ENCODE peak calls at places on chromosome 14, in seven cellular contexts. H, W, G, L, R, P and A are unnamed samples.

GRCh38 chr14:61749264-61749663 is 13.0 kb upstream of the SNAPC1 start:
- DNase-seq in R (no peak), G (no peak), W (no peak), H (no peak), P (no peak), L (no peak), A (no peak)

GRCh38 chr14:24705840-24706239 is 71.8 kb upstream of the GZMB start:
- DNase-seq in H (no peak), P (no peak), L (no peak), R (no peak), W (no peak), G (no peak), A (no peak)

GRCh38 chr14:89207925-89208328 is 209.1 kb downstream of the FOXN3 start:
- DNase-seq in H (no peak), G (no peak), R (peak), L (no peak), P (no peak), W (no peak), A (no peak)

GRCh38 chr14:65981192-65981843 is 504.9 kb upstream of the CCDC196 start:
- DNase-seq in H (no peak), L (no peak), R (peak), G (no peak), W (no peak), P (no peak), A (no peak)

GRCh38 chr14:39939023-39939422 is 506.8 kb upstream of the FBXO33 start:
- DNase-seq in L (no peak), W (no peak), P (no peak), H (no peak), R (no peak), G (no peak), A (no peak)

GRCh38 chr14:61328629-61329262 is 7.4 kb downstream of the PRKCH start:
- DNase-seq in R (no peak), P (no peak), L (no peak), G (no peak), W (no peak), H (no peak), A (no peak)

GRCh38 chr14:81311816-81312215 is 88.3 kb downstream of the STON2 start:
- DNase-seq in W (no peak), H (no peak), L (no peak), G (no peak), P (no peak), R (no peak), A (no peak)

GRCh38 chr14:21070083-21070609 is at the start of gene ARHGEF40:
- DNase-seq in H (peak), G (peak), W (no peak), R (no peak), P (no peak), L (no peak), A (no peak)

GRCh38 chr14:80607430-80608200 is 333.9 kb downstream of the CEP128 start:
- DNase-seq in G (no peak), L (no peak), R (no peak), H (no peak), P (no peak), W (no peak), A (no peak)

GRCh38 chr14:86799244-86799647 is 1193.7 kb downstream of the GALC start:
- DNase-seq in L (peak), H (no peak), W (no peak), R (no peak), P (no peak), G (peak), A (peak)

GRCh38 chr14:34340226-34340625 is 121.8 kb downstream of the SPTSSA start:
- DNase-seq in G (no peak), W (no peak), R (no peak), L (no peak), H (no peak), P (no peak), A (no peak)

GRCh38 chr14:104280902-104281767 is 142.7 kb downstream of the KIF26A start:
- DNase-seq in R (no peak), H (peak), L (no peak), P (no peak), W (no peak), G (no peak), A (no peak)

GRCh38 chr14:23578560-23579310 is at the start of gene JPH4:
- DNase-seq in W (no peak), G (no peak), R (peak), L (no peak), H (no peak), P (peak), A (no peak)

GRCh38 chr14:101152855-101153254 is 249.3 kb upstream of the RTL1 start:
- DNase-seq in H (no peak), P (no peak), L (no peak), G (no peak), W (no peak), R (no peak), A (no peak)

GRCh38 chr14:56449670-56450213 is 129.9 kb upstream of the TMEM260 start:
- DNase-seq in W (no peak), H (no peak), G (no peak), R (no peak), L (no peak), P (no peak), A (no peak)

GRCh38 chr14:65993103-65993502 is 493.1 kb upstream of the CCDC196 start:
- DNase-seq in G (no peak), W (no peak), R (no peak), L (no peak), H (no peak), P (no peak), A (no peak)

GRCh38 chr14:100504372-100505078 is 82.7 kb downstream of the BEGAIN start:
- DNase-seq in R (no peak), G (no peak), P (no peak), H (no peak), L (no peak), W (no peak), A (peak)

GRCh38 chr14:37622231-37622923 is 26.9 kb downstream of the TTC6 start:
- DNase-seq in L (no peak), R (no peak), G (no peak), W (no peak), H (no peak), P (no peak), A (no peak)

GRCh38 chr14:66121859-66122258 is 364.3 kb upstream of the CCDC196 start:
- DNase-seq in G (no peak), W (no peak), R (no peak), P (no peak), L (no peak), H (no peak), A (no peak)

GRCh38 chr14:89912667-89913211 is 41.8 kb downstream of the EFCAB11 start:
- DNase-seq in P (no peak), R (peak), H (no peak), W (no peak), G (peak), L (peak), A (peak)

GRCh38 chr14:100476012-100476822 is 111.0 kb downstream of the BEGAIN start:
- DNase-seq in P (no peak), L (peak), R (peak), H (no peak), G (no peak), W (no peak), A (peak)

GRCh38 chr14:90781344-90781761 is 34.9 kb downstream of the TTC7B start:
- DNase-seq in R (no peak), W (no peak), G (no peak), P (no peak), H (peak), L (no peak), A (no peak)

GRCh38 chr14:81453166-81453766 is 53.1 kb upstream of the STON2 start:
- DNase-seq in P (peak), L (no peak), H (no peak), G (peak), W (peak), R (peak), A (no peak)

GRCh38 chr14:73795974-73796373 is 55.7 kb upstream of the PTGR2 start:
- DNase-seq in P (no peak), H (no peak), L (no peak), G (peak), R (no peak), W (no peak), A (peak)

GRCh38 chr14:29603721-29604120 is 323.9 kb downstream of the PRKD1 start:
- DNase-seq in R (no peak), H (no peak), L (no peak), W (no peak), G (no peak), P (no peak), A (no peak)

GRCh38 chr14:92513204-92513965 is at the start of gene RIN3:
- DNase-seq in R (no peak), P (no peak), L (no peak), H (peak), G (peak), W (no peak), A (no peak)

GRCh38 chr14:93304771-93305170 is 28.1 kb downstream of the BTBD7 start:
- DNase-seq in L (peak), H (no peak), R (no peak), W (no peak), P (no peak), G (no peak), A (no peak)

GRCh38 chr14:79093542-79093941 is 923.4 kb downstream of the NRXN3 start:
- DNase-seq in G (no peak), P (no peak), H (no peak), R (no peak), L (no peak), W (no peak), A (no peak)

GRCh38 chr14:36300337-36300736 is 20.1 kb downstream of the MBIP start:
- DNase-seq in R (no peak), P (no peak), W (no peak), G (no peak), L (no peak), H (no peak), A (no peak)

GRCh38 chr14:81436296-81437138 is 36.4 kb upstream of the STON2 start:
- DNase-seq in L (no peak), R (peak), G (peak), W (no peak), H (peak), P (peak), A (no peak)

GRCh38 chr14:103657466-103657865 is 28.5 kb downstream of the KLC1 start:
- DNase-seq in L (no peak), P (no peak), R (no peak), H (no peak), G (no peak), W (no peak), A (peak)

GRCh38 chr14:104860414-104860813 is 4.7 kb upstream of the CEP170B start:
- DNase-seq in G (no peak), L (no peak), W (no peak), R (no peak), H (no peak), P (no peak), A (no peak)

GRCh38 chr14:51039285-51039684 is 55.6 kb downstream of the TRIM9 start:
- DNase-seq in P (no peak), G (no peak), R (no peak), W (no peak), L (no peak), H (no peak), A (no peak)

GRCh38 chr14:68089146-68089715 is 269.7 kb downstream of the RAD51B start:
- DNase-seq in H (no peak), L (no peak), G (peak), P (peak), W (no peak), R (peak), A (no peak)

GRCh38 chr14:33714527-33715222 is 236.2 kb downstream of the EGLN3 start:
- DNase-seq in R (peak), W (no peak), L (peak), H (no peak), P (no peak), G (no peak), A (no peak)